ENCODE peak calls at places on chromosome 3, in seven cellular contexts. A is upper lobe of right lung, W is psoas muscle, T is AG10803, L is NB4, R is foreskin fibroblast, S is fibroblast of pulmonary artery. H is an unnamed sample.

GRCh38 chr3:154538566-154539360 is 108.8 kb upstream of the GPR149 start:
- DNase-seq in A (no peak), W (no peak), T (no peak), L (no peak), R (no peak), S (peak), H (peak)

GRCh38 chr3:46857485-46858341 is 5.5 kb downstream of the MYL3 start:
- DNase-seq in A (peak), W (peak), T (no peak), L (no peak), R (no peak), S (no peak), H (no peak)

GRCh38 chr3:23944007-23944760 is 902 bp upstream of the NR1D2 start:
- DNase-seq in A (no peak), W (no peak), T (no peak), L (no peak), R (no peak), S (no peak), H (no peak)

GRCh38 chr3:192331749-192332385 is 395.5 kb downstream of the FGF12 start:
- DNase-seq in A (no peak), W (no peak), T (no peak), L (no peak), R (no peak), S (no peak), H (no peak)

GRCh38 chr3:188524057-188524456 is 370.1 kb downstream of the LPP start:
- DNase-seq in A (no peak), W (no peak), T (no peak), L (no peak), R (no peak), S (no peak), H (no peak)

GRCh38 chr3:168077091-168077490 is 18.6 kb downstream of the GOLIM4 start:
- DNase-seq in A (no peak), W (no peak), T (peak), L (no peak), R (peak), S (no peak), H (no peak)

GRCh38 chr3:32249184-32249782 is 10.8 kb downstream of the CMTM8 start:
- DNase-seq in A (no peak), W (no peak), T (peak), L (peak), R (peak), S (peak), H (peak)

GRCh38 chr3:73563896-73564582 is 60.7 kb downstream of the PDZRN3 start:
- DNase-seq in A (no peak), W (no peak), T (peak), L (no peak), R (no peak), S (peak), H (peak)

GRCh38 chr3:196654691-196655090 is 15.2 kb downstream of the NRROS start:
- DNase-seq in A (peak), W (no peak), T (no peak), L (no peak), R (peak), S (peak), H (no peak)

GRCh38 chr3:52144796-52145735 is 9.2 kb downstream of the POC1A start:
- DNase-seq in A (no peak), W (peak), T (no peak), L (no peak), R (no peak), S (no peak), H (no peak)

GRCh38 chr3:52539010-52539653 is 2.7 kb downstream of the UQCC5 start:
- DNase-seq in A (no peak), W (no peak), T (no peak), L (peak), R (no peak), S (no peak), H (no peak)

GRCh38 chr3:38039899-38040261 is 872 bp downstream of the DLEC1 start:
- DNase-seq in A (peak), W (peak), T (peak), L (peak), R (peak), S (peak), H (peak)

GRCh38 chr3:2261747-2262146 is 163.1 kb downstream of the CNTN4 start:
- DNase-seq in A (no peak), W (no peak), T (no peak), L (no peak), R (no peak), S (no peak), H (no peak)

GRCh38 chr3:29141197-29141911 is 139.5 kb upstream of the RBMS3 start:
- DNase-seq in A (no peak), W (no peak), T (peak), L (no peak), R (no peak), S (no peak), H (no peak)

GRCh38 chr3:124636863-124637296 is 93.4 kb upstream of the UMPS start:
- DNase-seq in A (no peak), W (no peak), T (no peak), L (no peak), R (no peak), S (no peak), H (no peak)

GRCh38 chr3:45223889-45224730 is 2.0 kb downstream of the TMEM158 start:
- DNase-seq in A (no peak), W (no peak), T (no peak), L (peak), R (no peak), S (peak), H (peak)
- H3K4me3 ChIP-seq in A (peak), W (peak), T (peak), L (peak), R (peak), S (peak), H (peak)

DNA sequence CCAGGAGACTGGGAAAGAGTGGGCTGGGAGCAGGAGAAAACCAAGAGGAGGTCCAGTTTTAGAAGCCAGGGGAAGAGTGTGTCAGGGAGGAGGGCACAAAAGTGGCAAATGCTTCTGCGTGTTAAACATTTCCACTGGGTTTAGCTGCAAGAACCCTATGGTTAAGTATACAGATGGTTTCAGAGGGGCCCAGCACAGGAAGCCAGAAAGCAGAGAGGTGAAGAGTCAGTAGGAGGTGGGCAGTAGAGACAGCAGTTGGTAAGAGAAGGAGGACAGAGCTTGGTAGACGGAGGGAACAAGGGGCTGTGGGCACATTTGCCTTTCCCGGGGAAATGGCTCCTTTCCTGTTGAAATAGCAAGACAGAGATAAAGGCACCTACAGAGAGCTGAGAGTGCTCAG is 133.8 kb downstream of the EPHB1 start:
- DNase-seq in A (no peak), W (no peak), T (no peak), L (no peak), R (no peak), S (no peak), H (no peak)
- H3K4me3 ChIP-seq in A (no peak), W (no peak), T (no peak), L (no peak), R (no peak), S (no peak), H (no peak)

GRCh38 chr3:82082796-82083195 is 321.4 kb upstream of the GBE1 start:
- DNase-seq in A (no peak), W (no peak), T (peak), L (no peak), R (no peak), S (no peak), H (no peak)

GRCh38 chr3:82085356-82085755 is 323.9 kb upstream of the GBE1 start:
- DNase-seq in A (no peak), W (no peak), T (no peak), L (no peak), R (no peak), S (peak), H (no peak)

GRCh38 chr3:82078246-82078645 is 316.8 kb upstream of the GBE1 start:
- DNase-seq in A (no peak), W (no peak), T (no peak), L (no peak), R (no peak), S (no peak), H (no peak)

GRCh38 chr3:82080792-82081191 is 319.3 kb upstream of the GBE1 start:
- DNase-seq in A (no peak), W (no peak), T (no peak), L (no peak), R (no peak), S (no peak), H (no peak)

DNA sequence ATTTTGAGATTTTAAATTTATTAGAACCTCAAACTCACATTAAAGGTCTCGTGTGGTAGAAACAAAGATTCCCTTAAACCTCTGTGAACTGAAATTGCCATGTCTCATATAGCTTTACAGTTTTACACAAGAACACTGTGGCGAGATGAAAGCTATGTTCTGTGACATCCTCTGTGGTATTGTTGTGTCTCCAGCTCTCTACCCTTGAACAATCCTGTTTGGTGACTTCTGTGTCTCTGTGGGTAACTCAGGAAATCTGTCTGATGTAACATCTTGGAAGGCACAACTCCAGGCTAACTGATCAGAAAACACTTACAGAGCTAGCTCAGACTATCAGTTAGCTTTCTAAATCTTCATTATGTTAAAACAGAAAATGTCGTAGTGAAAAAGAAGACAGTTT is 318.8 kb upstream of the GBE1 start:
- DNase-seq in A (no peak), W (no peak), T (peak), L (peak), R (no peak), S (peak), H (no peak)
- H3K4me3 ChIP-seq in A (no peak), W (no peak), T (no peak), L (no peak), R (no peak), S (no peak), H (no peak)

GRCh38 chr3:138401834-138402233 is 32.6 kb upstream of the ESYT3 start:
- DNase-seq in A (no peak), W (no peak), T (no peak), L (no peak), R (no peak), S (no peak), H (no peak)

GRCh38 chr3:138405486-138405885 is 28.9 kb upstream of the ESYT3 start:
- DNase-seq in A (no peak), W (no peak), T (no peak), L (no peak), R (no peak), S (no peak), H (no peak)

GRCh38 chr3:138406606-138407005 is 27.8 kb upstream of the ESYT3 start:
- DNase-seq in A (no peak), W (no peak), T (no peak), L (no peak), R (no peak), S (no peak), H (no peak)

GRCh38 chr3:138407236-138407907 is 27.0 kb upstream of the ESYT3 start:
- DNase-seq in A (no peak), W (no peak), T (no peak), L (no peak), R (no peak), S (no peak), H (no peak)

GRCh38 chr3:138404121-138404520 is 30.3 kb upstream of the ESYT3 start:
- DNase-seq in A (no peak), W (no peak), T (no peak), L (no peak), R (no peak), S (no peak), H (no peak)
- H3K4me3 ChIP-seq in A (no peak), W (no peak), T (no peak), L (no peak), R (no peak), S (no peak), H (no peak)

H was measured in fibroblast of mammary gland.